ENCODE peak calls at places on chromosomes 16 and 17, in five cellular contexts. L, N, Q, M and C are unnamed samples.

GRCh38 chr16:48201515-48202201 is 42.4 kb upstream of the LONP2 start:
- DNase-seq in N (no peak), M (no peak), L (no peak), Q (no peak), C (no peak)

GRCh38 chr17:77604301-77605031 is 354.0 kb upstream of the TNRC6C start:
- DNase-seq in Q (no peak), M (no peak), L (no peak), N (no peak), C (no peak)

GRCh38 chr16:88938119-88938932 is 38.7 kb downstream of the CBFA2T3 start:
- DNase-seq in M (no peak), Q (no peak), N (no peak), L (no peak), C (no peak)

GRCh38 chr16:78608305-78608776 is 508.9 kb downstream of the WWOX start:
- DNase-seq in N (no peak), Q (no peak), L (no peak), M (no peak), C (no peak)

GRCh38 chr16:57509231-57509923 is 23.1 kb upstream of the DOK4 start:
- DNase-seq in N (no peak), M (no peak), Q (peak), L (no peak), C (no peak)

GRCh38 chr17:47855737-47856136 is 4.8 kb upstream of the SP6 start:
- DNase-seq in M (no peak), Q (no peak), L (no peak), N (no peak), C (no peak)

GRCh38 chr17:48047113-48047740 is 932 bp upstream of the NFE2L1 start:
- DNase-seq in M (no peak), N (no peak), L (peak), Q (no peak), C (no peak)

GRCh38 chr16:12729448-12729847 is 74.2 kb downstream of the CPPED1 start:
- DNase-seq in L (no peak), N (no peak), Q (no peak), M (no peak), C (peak)

GRCh38 chr17:76378548-76379274 is 5.7 kb upstream of the SPHK1 start:
- DNase-seq in M (no peak), N (no peak), Q (no peak), L (no peak), C (no peak)

GRCh38 chr16:57372372-57373116 is at the start of gene CX3CL1:
- DNase-seq in N (no peak), Q (peak), L (no peak), M (no peak), C (no peak)

GRCh38 chr17:7477392-7478275 is 1.8 kb downstream of the ZBTB4 start:
- DNase-seq in Q (peak), M (peak), N (peak), L (no peak), C (no peak)

GRCh38 chr17:82022981-82023446 is at the start of gene LRRC45:
- DNase-seq in M (peak), N (peak), L (peak), Q (peak), C (peak)

GRCh38 chr17:50270430-50271172 is 3.7 kb upstream of the TMEM92 start:
- DNase-seq in M (no peak), L (no peak), Q (peak), N (peak), C (no peak)

GRCh38 chr17:36599546-36600250 is 1.7 kb upstream of the MRM1 start:
- DNase-seq in L (no peak), Q (peak), M (no peak), N (no peak), C (no peak)